ENCODE peak calls at places on chromosome 7, in eight cellular contexts. One of them, this sample, is unnamed.
A peak's percentile ranks its signal among the peaks of the same experiment; 100 is the strongest.

GRCh38 chr7:147638566-147638965 is 952.0 kb upstream of the C7orf33 start:
- DNase-seq in hepatocyte: no peak
- DNase-seq in coronary artery: no peak
- DNase-seq in cardiac fibroblast: no peak
- DNase-seq in transverse colon: no peak
- DNase-seq in endothelial cell: no peak
- DNase-seq in natural killer cell: no peak
- DNase-seq in MM.1S: no peak
- DNase-seq in this sample: no peak

GRCh38 chr7:30929686-30930085 is 18.0 kb downstream of the AQP1 start:
- DNase-seq in hepatocyte: no peak
- DNase-seq in coronary artery: no peak
- DNase-seq in cardiac fibroblast: no peak
- DNase-seq in transverse colon: no peak
- DNase-seq in endothelial cell: no peak
- DNase-seq in natural killer cell: no peak
- DNase-seq in MM.1S: no peak
- DNase-seq in this sample: no peak

GRCh38 chr7:27942711-27943110 is 202.7 kb downstream of the TAX1BP1 start:
- DNase-seq in hepatocyte: no peak
- DNase-seq in coronary artery: no peak
- DNase-seq in cardiac fibroblast: no peak
- DNase-seq in transverse colon: no peak
- DNase-seq in endothelial cell: no peak
- DNase-seq in natural killer cell: no peak
- DNase-seq in MM.1S: no peak
- DNase-seq in this sample: no peak

GRCh38 chr7:148436571-148436970 is 154.0 kb upstream of the C7orf33 start:
- DNase-seq in hepatocyte: no peak
- DNase-seq in coronary artery: no peak
- DNase-seq in cardiac fibroblast: no peak
- DNase-seq in transverse colon: no peak
- DNase-seq in endothelial cell: no peak
- DNase-seq in natural killer cell: no peak
- DNase-seq in MM.1S: no peak
- DNase-seq in this sample: no peak

GRCh38 chr7:1857487-1858425 is 187.7 kb downstream of the ELFN1 start:
- DNase-seq in hepatocyte: no peak
- DNase-seq in coronary artery: no peak
- DNase-seq in cardiac fibroblast: no peak
- DNase-seq in transverse colon: no peak
- DNase-seq in endothelial cell: no peak
- DNase-seq in natural killer cell: no peak
- DNase-seq in MM.1S: no peak
- DNase-seq in this sample: no peak

GRCh38 chr7:100419660-100420226 is 8.8 kb downstream of the ZCWPW1 start:
- DNase-seq in hepatocyte: no peak
- DNase-seq in coronary artery: no peak
- DNase-seq in cardiac fibroblast: no peak
- DNase-seq in transverse colon: no peak
- DNase-seq in endothelial cell: no peak
- DNase-seq in natural killer cell: no peak
- DNase-seq in MM.1S: no peak
- DNase-seq in this sample: no peak

GRCh38 chr7:135856356-135857144 is 107.9 kb upstream of the FAM180A start:
- DNase-seq in hepatocyte: no peak
- DNase-seq in coronary artery: no peak
- DNase-seq in cardiac fibroblast: peak; percentile 34
- DNase-seq in transverse colon: no peak
- DNase-seq in endothelial cell: no peak
- DNase-seq in natural killer cell: no peak
- DNase-seq in MM.1S: no peak
- DNase-seq in this sample: peak; percentile 30

GRCh38 chr7:15916666-15917388 is 230.3 kb upstream of the MEOX2 start:
- DNase-seq in hepatocyte: no peak
- DNase-seq in coronary artery: no peak
- DNase-seq in cardiac fibroblast: peak; percentile 66
- DNase-seq in transverse colon: no peak
- DNase-seq in endothelial cell: no peak
- DNase-seq in natural killer cell: no peak
- DNase-seq in MM.1S: no peak
- DNase-seq in this sample: no peak

GRCh38 chr7:83347836-83348482 is 185.3 kb upstream of the PCLO start:
- DNase-seq in hepatocyte: peak; percentile 81
- DNase-seq in coronary artery: no peak
- DNase-seq in cardiac fibroblast: peak; percentile 48
- DNase-seq in transverse colon: peak; percentile 14
- DNase-seq in endothelial cell: no peak
- DNase-seq in natural killer cell: no peak
- DNase-seq in MM.1S: no peak
- DNase-seq in this sample: peak; percentile 13

GRCh38 chr7:139108256-139109187 is 998 bp downstream of the ZC3HAV1 start:
- DNase-seq in hepatocyte: peak; percentile 34
- DNase-seq in coronary artery: peak; percentile 77
- DNase-seq in cardiac fibroblast: peak; percentile 30
- DNase-seq in transverse colon: peak; percentile 41
- DNase-seq in endothelial cell: peak; percentile 23
- DNase-seq in natural killer cell: no peak
- DNase-seq in MM.1S: peak; percentile 46
- DNase-seq in this sample: peak; percentile 27

GRCh38 chr7:28847681-28848080 is 110.4 kb downstream of the TRIL start:
- DNase-seq in hepatocyte: no peak
- DNase-seq in coronary artery: no peak
- DNase-seq in cardiac fibroblast: no peak
- DNase-seq in transverse colon: no peak
- DNase-seq in endothelial cell: no peak
- DNase-seq in natural killer cell: no peak
- DNase-seq in MM.1S: no peak
- DNase-seq in this sample: no peak

GRCh38 chr7:150736864-150737263 is 354 bp upstream of the GIMAP5 start:
- DNase-seq in hepatocyte: no peak
- DNase-seq in coronary artery: no peak
- DNase-seq in cardiac fibroblast: no peak
- DNase-seq in transverse colon: no peak
- DNase-seq in endothelial cell: no peak
- DNase-seq in natural killer cell: no peak
- DNase-seq in MM.1S: no peak
- DNase-seq in this sample: no peak

GRCh38 chr7:150739045-150739432 is 1.8 kb downstream of the GIMAP5 start:
- DNase-seq in hepatocyte: no peak
- DNase-seq in coronary artery: no peak
- DNase-seq in cardiac fibroblast: no peak
- DNase-seq in transverse colon: no peak
- DNase-seq in endothelial cell: no peak
- DNase-seq in natural killer cell: no peak
- DNase-seq in MM.1S: no peak
- DNase-seq in this sample: no peak

GRCh38 chr7:150735596-150736358 is 1.4 kb upstream of the GIMAP5 start:
- DNase-seq in hepatocyte: no peak
- DNase-seq in coronary artery: no peak
- DNase-seq in cardiac fibroblast: no peak
- DNase-seq in transverse colon: no peak
- DNase-seq in endothelial cell: no peak
- DNase-seq in natural killer cell: no peak
- DNase-seq in MM.1S: no peak
- DNase-seq in this sample: no peak

GRCh38 chr7:150738092-150739044 is 1.1 kb downstream of the GIMAP5 start:
- DNase-seq in hepatocyte: no peak
- DNase-seq in coronary artery: no peak
- DNase-seq in cardiac fibroblast: peak; percentile 20
- DNase-seq in transverse colon: no peak
- DNase-seq in endothelial cell: no peak
- DNase-seq in natural killer cell: no peak
- DNase-seq in MM.1S: no peak
- DNase-seq in this sample: peak; percentile 87

GRCh38 chr7:150737265-150738055 is at the start of gene GIMAP5:
- DNase-seq in hepatocyte: no peak
- DNase-seq in coronary artery: no peak
- DNase-seq in cardiac fibroblast: no peak
- DNase-seq in transverse colon: no peak
- DNase-seq in endothelial cell: no peak
- DNase-seq in natural killer cell: peak; percentile 51
- DNase-seq in MM.1S: no peak
- DNase-seq in this sample: no peak
- TF ChIP-seq CTCF in hepatocyte: no peak
- TF ChIP-seq CTCF in coronary artery: no peak
- TF ChIP-seq CTCF in cardiac fibroblast: no peak
- TF ChIP-seq CTCF in transverse colon: no peak
- TF ChIP-seq CTCF in endothelial cell: no peak
- TF ChIP-seq CTCF in natural killer cell: no peak
- TF ChIP-seq CTCF in MM.1S: no peak
- TF ChIP-seq CTCF in this sample: no peak

DNA sequence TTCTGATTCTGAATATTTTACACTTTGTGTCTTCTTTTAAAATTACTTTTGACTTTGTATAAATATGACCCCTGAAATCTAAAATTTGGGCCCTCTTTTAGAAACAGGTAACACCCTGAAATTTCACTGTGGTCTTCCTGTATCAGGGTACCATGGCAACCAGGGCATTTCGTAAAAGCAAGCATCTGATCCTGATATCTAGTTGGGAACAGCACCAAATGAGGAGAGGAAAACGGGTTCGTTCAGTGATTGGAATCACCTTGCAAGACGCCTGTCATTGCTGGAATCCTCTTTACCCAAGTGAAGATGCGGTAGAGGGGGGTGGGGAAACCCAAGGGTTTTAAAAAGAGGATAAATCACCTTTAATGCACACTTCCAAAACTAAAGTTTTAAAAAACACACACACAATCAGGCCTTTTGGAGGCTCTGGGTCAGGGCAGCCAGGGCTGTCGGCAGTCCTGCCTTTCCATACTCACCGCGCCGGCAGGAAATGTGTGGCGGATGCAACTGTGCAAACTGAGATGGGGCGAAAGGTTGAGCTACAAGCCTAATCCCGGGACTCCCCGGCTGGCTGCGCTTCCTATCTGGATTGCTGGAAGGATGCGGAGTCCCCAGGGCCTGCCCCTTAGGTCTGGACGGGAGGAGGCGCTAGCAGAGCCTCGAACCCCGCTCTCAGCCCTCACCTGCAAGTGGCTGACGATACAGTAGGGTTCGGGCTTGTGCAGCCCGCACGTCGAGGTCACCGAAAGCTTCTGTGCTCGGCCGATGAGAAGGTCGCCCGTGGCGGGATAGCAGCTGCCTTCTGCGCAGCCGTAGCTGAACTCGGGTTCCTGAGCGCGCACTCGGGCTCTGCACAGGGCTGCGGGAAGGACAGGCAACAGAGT is 1.8 kb downstream of the LAMB1 start:
- DNase-seq in hepatocyte: peak; percentile 64
- DNase-seq in coronary artery: no peak
- DNase-seq in cardiac fibroblast: peak; percentile 59
- DNase-seq in transverse colon: peak; percentile 67
- DNase-seq in endothelial cell: peak; percentile 83
- DNase-seq in natural killer cell: no peak
- DNase-seq in MM.1S: no peak
- DNase-seq in this sample: peak; percentile 45
- TF ChIP-seq CTCF in hepatocyte: peak; percentile 26
- TF ChIP-seq CTCF in coronary artery: no peak
- TF ChIP-seq CTCF in cardiac fibroblast: peak; percentile 23
- TF ChIP-seq CTCF in transverse colon: no peak
- TF ChIP-seq CTCF in endothelial cell: no peak
- TF ChIP-seq CTCF in natural killer cell: no peak
- TF ChIP-seq CTCF in MM.1S: no peak
- TF ChIP-seq CTCF in this sample: no peak

DNA sequence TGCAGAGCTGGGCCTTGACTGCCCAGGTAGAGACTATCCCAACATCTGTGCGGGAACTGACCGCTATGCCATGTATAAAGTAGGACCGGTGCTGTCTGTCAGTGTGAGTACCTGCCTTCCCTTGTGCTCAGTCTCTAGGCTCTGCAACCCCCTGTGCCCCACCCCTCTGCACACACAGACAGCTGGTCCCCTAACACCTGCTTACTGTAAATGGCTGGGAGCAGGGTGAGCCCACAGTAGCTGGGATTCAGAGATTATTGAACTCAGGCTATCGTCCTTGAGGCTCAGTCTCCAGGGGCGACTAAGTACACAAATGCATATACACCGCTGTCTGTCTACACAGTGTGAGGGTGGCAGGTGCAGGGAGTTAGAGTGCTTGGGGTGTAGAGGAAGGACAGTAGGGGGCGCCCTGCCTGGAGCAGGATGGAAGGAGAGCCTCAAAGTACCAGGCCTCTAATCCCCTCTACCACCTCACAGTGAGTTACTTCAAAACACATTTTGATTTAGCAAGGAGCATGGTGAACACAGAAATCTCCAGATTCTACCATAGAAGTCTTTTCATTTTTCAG is 12.9 kb downstream of the UPP1 start:
- DNase-seq in hepatocyte: no peak
- DNase-seq in coronary artery: no peak
- DNase-seq in cardiac fibroblast: no peak
- DNase-seq in transverse colon: no peak
- DNase-seq in endothelial cell: no peak
- DNase-seq in natural killer cell: no peak
- DNase-seq in MM.1S: no peak
- DNase-seq in this sample: no peak
- TF ChIP-seq CTCF in hepatocyte: no peak
- TF ChIP-seq CTCF in coronary artery: no peak
- TF ChIP-seq CTCF in cardiac fibroblast: peak; percentile 34
- TF ChIP-seq CTCF in transverse colon: no peak
- TF ChIP-seq CTCF in endothelial cell: no peak
- TF ChIP-seq CTCF in natural killer cell: peak; percentile 44
- TF ChIP-seq CTCF in MM.1S: peak; percentile 32
- TF ChIP-seq CTCF in this sample: peak; percentile 23

DNA sequence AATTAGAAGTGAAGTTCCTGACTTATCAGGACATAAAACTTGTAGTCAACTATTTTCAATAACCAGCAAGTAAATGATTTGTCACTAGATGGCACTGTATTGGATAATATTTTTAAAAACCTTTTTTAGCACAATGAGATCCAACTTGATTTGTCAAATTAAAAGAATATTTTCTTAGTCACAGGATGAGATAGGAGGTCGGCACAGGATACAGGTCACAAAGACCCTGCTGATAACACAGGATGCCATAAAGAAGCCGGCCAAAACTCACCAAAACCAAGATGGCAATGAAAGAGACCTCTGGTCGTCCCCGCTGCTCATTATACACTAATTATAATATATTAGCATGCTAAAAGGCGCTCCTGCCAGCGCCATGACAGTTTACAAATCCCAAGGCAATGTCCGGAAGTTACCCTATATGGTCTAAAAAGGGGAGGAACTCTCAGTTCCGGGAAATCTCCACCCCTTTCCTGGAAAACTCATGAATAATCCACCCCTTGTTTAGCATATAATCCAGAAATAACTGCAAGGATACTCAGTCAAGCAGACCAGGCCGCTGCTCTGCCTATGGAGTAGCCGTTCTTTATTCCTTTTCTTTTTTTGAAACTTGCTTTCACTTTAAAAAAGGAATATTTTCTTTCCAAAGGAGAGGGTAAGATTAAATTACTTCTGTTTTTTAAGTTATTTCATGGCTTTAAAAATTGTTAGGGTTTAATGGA is 255.7 kb upstream of the MKLN1 start:
- DNase-seq in hepatocyte: no peak
- DNase-seq in coronary artery: no peak
- DNase-seq in cardiac fibroblast: peak; percentile 98
- DNase-seq in transverse colon: peak; percentile 27
- DNase-seq in endothelial cell: no peak
- DNase-seq in natural killer cell: no peak
- DNase-seq in MM.1S: peak; percentile 48
- DNase-seq in this sample: peak; percentile 92
- TF ChIP-seq CTCF in hepatocyte: peak; percentile 52
- TF ChIP-seq CTCF in coronary artery: peak; percentile 38
- TF ChIP-seq CTCF in cardiac fibroblast: peak; percentile 26
- TF ChIP-seq CTCF in transverse colon: peak; percentile 46
- TF ChIP-seq CTCF in endothelial cell: peak; percentile 65
- TF ChIP-seq CTCF in natural killer cell: peak; percentile 47
- TF ChIP-seq CTCF in MM.1S: peak; percentile 50
- TF ChIP-seq CTCF in this sample: peak; percentile 23

This sample was measured in MCF 10A.